ENCODE peak calls at places on chromosomes 11 and 22, in ten cellular contexts. T is esophagus squamous epithelium; Y is astrocyte of the cerebellum; F is GM13977; D is CD4-positive, alpha-beta T cell; A is nephron progenitor cell; U is AG09319; J is RWPE1; C is upper lobe of right lung; I is HCT116. Z is an unnamed sample.

GRCh38 chr22:19759459-19759993 is 1.1 kb upstream of the TBX1 start:
- DNase-seq in T (no peak), Y (no peak), F (no peak), D (no peak), A (no peak), U (no peak), J (no peak), C (no peak), I (no peak), Z (no peak)

GRCh38 chr22:37069719-37070118 is 18.2 kb downstream of the KCTD17 start:
- DNase-seq in T (no peak), Y (no peak), F (no peak), D (no peak), A (no peak), U (no peak), J (no peak), C (no peak), I (no peak), Z (no peak)

GRCh38 chr11:57290288-57290687 is 34.5 kb downstream of the TNKS1BP1 start:
- DNase-seq in T (no peak), Y (no peak), F (no peak), D (no peak), A (no peak), U (no peak), J (no peak), C (no peak), I (no peak), Z (no peak)

GRCh38 chr11:9681583-9682372 is 17.9 kb downstream of the SWAP70 start:
- DNase-seq in T (no peak), Y (no peak), F (no peak), D (no peak), A (no peak), U (no peak), J (no peak), C (no peak), I (no peak), Z (no peak)

GRCh38 chr11:82547163-82547560 is 186.5 kb downstream of the FAM181B start:
- DNase-seq in T (no peak), Y (no peak), F (no peak), D (no peak), A (peak), U (no peak), J (no peak), C (no peak), I (no peak), Z (no peak)

GRCh38 chr11:128465531-128465930 is 121.8 kb downstream of the ETS1 start:
- DNase-seq in T (no peak), Y (no peak), F (no peak), D (no peak), A (no peak), U (no peak), J (no peak), C (no peak), I (no peak), Z (no peak)

GRCh38 chr22:24791362-24791761 is 14.6 kb upstream of the SGSM1 start:
- DNase-seq in T (no peak), Y (no peak), F (no peak), D (no peak), A (no peak), U (no peak), J (no peak), C (no peak), I (no peak), Z (no peak)

GRCh38 chr22:30998329-30998728 is 29.3 kb downstream of the TUG1 start:
- DNase-seq in T (no peak), Y (no peak), F (no peak), D (no peak), A (no peak), U (no peak), J (no peak), C (no peak), I (no peak), Z (no peak)

DNA sequence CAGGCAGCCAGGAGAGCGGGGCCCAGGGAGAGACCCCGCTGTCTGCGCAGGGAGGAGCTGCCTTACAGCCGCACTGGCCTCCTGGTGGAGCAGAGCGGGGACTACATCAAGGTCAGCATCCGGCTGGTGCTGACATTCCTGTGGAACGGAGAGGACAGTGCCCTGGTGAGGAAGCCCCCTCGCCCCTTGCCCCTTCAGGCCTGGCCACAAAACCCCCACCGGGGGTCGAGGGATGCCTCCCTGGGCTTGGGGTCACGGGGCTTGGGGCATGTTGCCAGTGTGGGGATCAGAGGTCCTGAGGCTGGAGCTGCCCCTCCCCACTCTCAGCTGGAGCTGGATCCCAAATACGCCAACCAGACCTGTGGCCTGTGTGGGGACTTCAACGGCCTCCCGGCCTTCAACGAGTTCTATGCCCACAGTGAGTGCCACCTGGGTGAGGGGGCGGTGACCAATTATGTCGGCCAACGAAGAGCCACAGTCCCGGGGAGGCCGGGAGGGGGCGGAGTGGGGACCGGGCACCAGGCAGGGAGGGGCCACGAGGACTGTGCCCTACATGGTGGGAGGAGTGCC is 4.2 kb downstream of the MUC5B start:
- DNase-seq in T (no peak), Y (no peak), F (no peak), D (no peak), A (peak), U (no peak), J (no peak), C (no peak), I (no peak), Z (no peak)
- TF ChIP-seq CTCF in T (no peak), Y (peak), F (no peak), D (no peak), A (peak), U (no peak), J (no peak), C (no peak), I (peak), Z (peak)

DNA sequence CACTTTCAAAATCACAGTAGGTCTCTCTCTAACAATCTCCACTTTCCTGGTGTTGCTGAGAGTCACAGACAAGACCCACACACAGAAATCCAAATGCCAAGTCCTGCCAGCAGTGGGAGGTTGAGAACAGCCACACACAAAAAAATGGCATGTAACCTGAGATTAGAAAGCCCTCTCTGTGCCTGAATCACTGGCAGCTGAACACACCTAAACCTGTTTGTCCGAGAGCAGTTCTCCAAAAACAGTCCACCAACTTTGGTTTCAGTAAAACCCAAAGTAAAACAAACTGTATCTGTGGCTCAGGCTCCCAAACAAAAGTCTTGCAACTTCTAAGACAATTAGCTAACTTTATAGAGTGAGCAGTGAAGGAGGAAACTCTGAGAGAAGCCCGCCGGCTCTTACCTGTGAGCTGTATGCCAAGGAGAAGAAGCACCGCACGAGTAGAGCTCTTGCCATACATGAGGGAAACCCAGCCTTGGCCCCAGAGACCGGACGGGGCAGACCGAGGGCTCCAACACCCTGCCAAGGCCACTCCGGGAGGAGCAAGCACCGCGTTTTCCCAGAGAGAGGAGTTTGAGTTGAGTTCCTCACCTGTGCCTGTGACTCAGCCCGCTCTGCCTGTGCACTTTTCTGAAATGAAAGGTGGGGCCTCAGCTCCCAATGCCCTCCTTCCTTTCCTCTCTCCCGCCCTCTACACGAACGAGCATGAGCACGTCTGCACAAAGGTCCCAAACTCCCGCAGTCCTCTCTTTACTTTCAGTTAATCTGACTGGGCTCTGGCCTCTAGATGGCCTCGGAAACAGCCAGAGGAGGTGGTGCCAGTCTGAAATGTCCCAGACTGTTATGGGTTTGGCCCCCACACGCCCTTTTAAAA is at the start of gene MPZL2:
- DNase-seq in T (no peak), Y (no peak), F (no peak), D (no peak), A (peak), U (no peak), J (peak), C (peak), I (peak), Z (no peak)
- TF ChIP-seq CTCF in T (no peak), Y (no peak), F (no peak), D (no peak), A (no peak), U (no peak), J (peak), C (no peak), I (no peak), Z (no peak)

DNA sequence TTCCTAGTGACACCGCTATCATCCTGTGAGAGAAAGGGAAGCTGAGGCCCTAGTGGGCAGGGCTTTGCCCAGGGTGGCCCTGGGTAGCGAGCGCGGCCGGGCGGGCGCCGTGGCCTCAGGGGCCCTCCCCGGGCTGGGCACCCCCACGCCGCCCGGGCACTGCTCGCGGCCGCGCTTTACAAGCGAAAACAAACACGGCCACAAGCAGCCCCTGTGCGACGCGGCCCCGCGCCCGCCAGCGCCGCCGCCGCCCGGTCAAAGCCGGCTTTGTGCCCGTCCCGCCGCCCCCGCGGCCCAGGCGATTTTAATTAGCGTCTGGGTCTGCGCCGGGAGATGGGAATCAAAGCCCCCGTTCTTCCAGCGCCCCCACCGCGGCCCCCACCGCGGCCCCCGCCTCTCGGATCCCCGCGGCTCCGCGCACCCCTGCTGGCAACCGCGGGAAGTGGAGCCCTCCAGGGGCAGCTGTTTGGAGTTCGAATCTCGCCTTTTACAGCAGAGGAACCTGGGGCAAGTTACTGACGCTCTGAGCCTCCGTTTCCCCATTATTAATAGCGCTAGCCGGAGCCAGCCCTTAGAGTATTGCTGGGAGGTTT is 47.9 kb downstream of the CHRDL2 start:
- DNase-seq in T (no peak), Y (no peak), F (peak), D (no peak), A (peak), U (no peak), J (no peak), C (peak), I (no peak), Z (no peak)
- TF ChIP-seq CTCF in T (peak), Y (peak), F (peak), D (no peak), A (peak), U (peak), J (peak), C (peak), I (peak), Z (peak)

DNA sequence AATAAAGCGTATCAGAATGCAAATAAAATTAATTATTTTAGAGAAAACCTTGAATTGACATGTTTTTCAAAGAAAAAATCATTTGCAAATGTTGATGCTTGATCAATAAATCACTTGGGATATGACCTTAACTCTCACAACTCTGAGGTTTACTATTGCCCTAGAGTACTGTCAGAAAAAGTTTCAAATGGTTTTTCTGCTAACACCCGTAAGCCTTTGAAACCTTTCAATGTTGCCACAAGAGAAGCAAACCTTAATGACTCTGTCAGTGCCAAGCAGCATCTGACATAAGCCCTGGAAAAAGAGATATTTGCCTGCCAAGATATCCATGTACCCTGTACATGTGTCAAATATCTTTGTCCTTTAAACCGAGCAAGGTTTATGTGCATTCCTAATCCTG is 384.3 kb upstream of the ARHGAP42 start:
- DNase-seq in T (no peak), Y (no peak), F (no peak), D (no peak), A (no peak), U (no peak), J (no peak), C (no peak), I (no peak), Z (no peak)
- TF ChIP-seq CTCF in T (no peak), Y (no peak), F (no peak), D (no peak), A (no peak), U (no peak), J (no peak), C (no peak), I (no peak), Z (no peak)

DNA sequence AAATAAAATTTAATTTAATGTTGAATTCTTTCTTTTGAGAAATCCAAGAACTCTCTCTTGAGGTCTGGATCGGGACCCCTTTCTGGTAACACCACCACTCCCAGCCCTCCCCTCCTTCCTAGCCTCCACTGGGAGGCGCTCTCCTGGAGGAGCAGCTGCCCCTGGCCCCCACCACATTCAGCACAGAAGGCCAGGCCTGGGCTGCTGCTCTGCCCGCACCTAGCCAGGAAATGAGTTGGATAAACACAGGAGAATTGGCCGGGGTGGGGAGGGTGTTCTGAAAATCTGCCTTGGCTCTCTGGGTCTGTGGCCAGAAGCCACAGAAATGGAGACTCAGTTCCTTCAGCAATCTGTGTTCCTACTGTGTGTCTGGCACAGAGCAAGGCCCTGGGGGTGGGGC is 31.2 kb downstream of the C22orf42 start:
- DNase-seq in T (no peak), Y (no peak), F (no peak), D (no peak), A (no peak), U (no peak), J (no peak), C (no peak), I (no peak), Z (no peak)
- TF ChIP-seq CTCF in T (no peak), Y (no peak), F (peak), D (no peak), A (peak), U (no peak), J (no peak), C (no peak), I (peak), Z (no peak)

GRCh38 chr11:32331098-32331497 is 104.2 kb downstream of the WT1 start:
- DNase-seq in T (no peak), Y (peak), F (no peak), D (no peak), A (no peak), U (no peak), J (no peak), C (no peak), I (no peak), Z (no peak)

GRCh38 chr11:32333335-32333991 is 101.9 kb downstream of the WT1 start:
- DNase-seq in T (no peak), Y (peak), F (peak), D (no peak), A (peak), U (peak), J (no peak), C (peak), I (no peak), Z (no peak)

GRCh38 chr11:32331792-32332191 is 103.5 kb downstream of the WT1 start:
- DNase-seq in T (no peak), Y (no peak), F (peak), D (no peak), A (no peak), U (no peak), J (no peak), C (no peak), I (no peak), Z (no peak)

GRCh38 chr11:32332990-32333334 is 102.4 kb downstream of the WT1 start:
- DNase-seq in T (no peak), Y (no peak), F (no peak), D (no peak), A (no peak), U (no peak), J (no peak), C (no peak), I (no peak), Z (no peak)

DNA sequence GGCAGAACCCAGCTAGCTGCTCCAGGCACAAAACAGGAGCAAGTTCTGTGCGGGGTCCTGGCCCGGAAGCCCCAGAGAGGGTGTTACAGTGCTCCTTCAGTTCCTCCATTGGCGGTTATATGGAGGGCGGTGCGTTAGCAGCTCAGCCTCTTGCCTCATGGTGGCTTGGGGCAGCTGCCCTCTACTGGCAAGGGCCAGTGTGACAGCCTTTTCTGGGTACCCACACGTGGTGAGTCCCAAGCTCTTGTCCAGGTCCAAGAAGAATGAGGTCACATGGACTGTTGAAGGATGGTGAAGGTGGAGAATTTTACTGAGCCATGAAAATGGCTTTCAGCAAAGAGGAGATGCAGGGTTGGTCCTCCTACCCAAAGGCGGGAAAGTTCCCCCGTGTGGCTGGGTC is 100.5 kb downstream of the WT1 start:
- DNase-seq in T (no peak), Y (no peak), F (no peak), D (no peak), A (no peak), U (no peak), J (no peak), C (no peak), I (peak), Z (no peak)
- TF ChIP-seq CTCF in T (no peak), Y (no peak), F (peak), D (no peak), A (peak), U (peak), J (no peak), C (peak), I (peak), Z (peak)